ENCODE peak calls at places on chromosomes 5 and 9, in six cellular contexts. J is endodermal cell, P is mucosa of descending colon, Z is heart right ventricle, V is SK-N-SH, K is psoas muscle. U is an unnamed sample. For H3K4me1, the result is how much of the 10 kb centered on the place peaks cover.

GRCh38 chr5:168603776-168604175 is 24.6 kb upstream of the PANK3 start:
- DNase-seq in J (peak), P (peak), Z (no peak), V (no peak), K (no peak), U (no peak)

GRCh38 chr9:114813717-114814418 is 8.0 kb upstream of the TNFSF15 start:
- DNase-seq in J (no peak), P (no peak), Z (no peak), V (no peak), K (no peak), U (no peak)

GRCh38 chr5:142770650-142771609 is 753 bp downstream of the ARHGAP26 start:
- DNase-seq in J (peak), P (peak), Z (peak), V (peak), K (peak), U (peak)

GRCh38 chr5:149747141-149747832 is 17.2 kb downstream of the PPARGC1B start:
- DNase-seq in J (peak), P (peak), Z (peak), V (no peak), K (peak), U (no peak)

GRCh38 chr5:76521240-76521758 is 101.9 kb downstream of the F2RL2 start:
- DNase-seq in J (no peak), P (no peak), Z (no peak), V (no peak), K (no peak), U (no peak)

GRCh38 chr5:74272831-74273545 is 367.5 kb downstream of the ENC1 start:
- DNase-seq in J (no peak), P (no peak), Z (no peak), V (no peak), K (no peak), U (peak)

GRCh38 chr9:127521919-127522304 is 70.6 kb downstream of the LRSAM1 start:
- DNase-seq in J (no peak), P (peak), Z (peak), V (no peak), K (no peak), U (no peak)

GRCh38 chr9:105244996-105245719 is 707 bp downstream of the SLC44A1 start:
- DNase-seq in J (peak), P (peak), Z (peak), V (peak), K (peak), U (peak)

GRCh38 chr5:145887976-145888574 is 15.3 kb upstream of the GRXCR2 start:
- DNase-seq in J (peak), P (peak), Z (no peak), V (peak), K (no peak), U (peak)

GRCh38 chr5:2149196-2149541 is 266.4 kb upstream of the IRX4 start:
- DNase-seq in J (peak), P (no peak), Z (no peak), V (no peak), K (no peak), U (peak)

GRCh38 chr9:132185164-132186009 is 23.5 kb downstream of the NTNG2 start:
- DNase-seq in J (peak), P (no peak), Z (no peak), V (no peak), K (no peak), U (no peak)

GRCh38 chr5:171537463-171537862 is 118.0 kb downstream of the FGF18 start:
- DNase-seq in J (no peak), P (no peak), Z (no peak), V (no peak), K (no peak), U (no peak)

GRCh38 chr5:179716286-179716685 is 16.3 kb upstream of the MAML1 start:
- DNase-seq in J (no peak), P (no peak), Z (no peak), V (no peak), K (no peak), U (no peak)

GRCh38 chr5:105506692-105507277 is 1944.2 kb upstream of the NUDT12 start:
- DNase-seq in J (peak), P (no peak), Z (no peak), V (no peak), K (no peak), U (no peak)

GRCh38 chr5:133884525-133885311 is 83.7 kb downstream of the C5orf15 start:
- DNase-seq in J (no peak), P (no peak), Z (no peak), V (no peak), K (no peak), U (no peak)

DNA sequence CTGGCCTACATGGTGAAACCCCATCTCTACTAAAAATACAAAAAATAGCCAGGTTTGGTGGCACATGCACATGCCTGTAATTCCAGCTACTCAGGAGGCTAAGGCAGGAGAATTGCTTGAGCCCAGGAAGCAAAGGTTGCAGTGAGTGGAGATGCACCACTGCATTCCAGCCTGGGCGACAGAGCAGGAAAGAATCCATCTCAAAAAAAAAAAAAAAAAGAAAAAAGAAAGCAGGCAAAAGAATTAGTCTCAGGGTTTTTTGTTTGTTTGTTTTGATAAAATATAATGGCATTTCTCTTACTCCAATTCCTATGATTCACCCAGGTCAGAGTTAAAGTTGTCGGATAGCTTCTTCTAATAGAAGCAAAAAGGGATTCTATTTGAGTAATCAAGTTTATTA is 67.0 kb upstream of the ATG10 start:
- DNase-seq in J (peak), P (no peak), Z (no peak), V (no peak), K (no peak), U (no peak)
- H3K4me1 ChIP-seq in J (under half), P (under half), Z (under half), V (under half), K (under half), U (under half)

GRCh38 chr5:177430972-177431316 is 4.5 kb downstream of the GRK6 start:
- DNase-seq in J (no peak), P (no peak), Z (no peak), V (no peak), K (no peak), U (no peak)
- H3K4me1 ChIP-seq in J (under half), P (under half), Z (under half), V (under half), K (under half), U (under half)

GRCh38 chr5:95080456-95080855 is 204.4 kb downstream of the MCTP1 start:
- DNase-seq in J (no peak), P (no peak), Z (no peak), V (no peak), K (no peak), U (no peak)
- H3K4me1 ChIP-seq in J (under half), P (under half), Z (under half), V (under half), K (under half), U (under half)

DNA sequence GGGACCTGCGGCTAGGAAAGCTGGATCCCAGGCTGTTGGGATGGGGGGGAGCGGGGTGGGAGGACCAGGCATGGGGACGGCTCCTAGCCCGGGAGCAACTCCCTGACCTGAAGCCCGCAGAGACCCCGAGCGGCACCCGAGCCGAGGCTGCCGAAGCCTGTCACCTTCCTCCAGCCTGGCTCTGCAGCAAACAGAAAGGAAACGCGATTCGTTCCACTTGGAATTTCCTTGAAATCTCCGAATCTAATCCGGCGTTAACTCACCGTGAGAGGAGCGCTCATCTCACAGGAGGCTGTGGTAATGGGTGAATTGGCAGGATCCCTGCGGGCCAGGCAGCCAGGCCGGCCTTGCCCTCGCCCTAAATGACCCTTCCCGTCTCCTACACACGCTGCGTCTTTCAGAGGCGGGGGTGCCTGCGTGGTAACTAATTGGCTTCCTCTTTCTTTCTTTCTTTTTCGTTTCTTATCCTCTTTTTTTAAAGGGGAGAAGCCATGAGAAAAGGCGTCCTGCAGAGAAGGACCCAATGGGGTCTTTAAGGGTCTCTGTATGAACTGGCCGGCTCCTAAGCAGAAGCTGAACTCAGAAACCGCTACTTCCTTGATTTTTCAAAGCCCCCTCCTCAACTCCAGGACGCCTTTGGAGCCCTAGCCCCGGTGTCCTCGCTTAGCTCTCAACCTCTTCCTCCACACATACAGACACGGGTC is 8.5 kb downstream of the PAX5 start:
- DNase-seq in J (peak), P (no peak), Z (no peak), V (no peak), K (no peak), U (no peak)
- H3K4me1 ChIP-seq in J (under half), P (under half), Z (under half), V (under half), K (under half), U (under half)

DNA sequence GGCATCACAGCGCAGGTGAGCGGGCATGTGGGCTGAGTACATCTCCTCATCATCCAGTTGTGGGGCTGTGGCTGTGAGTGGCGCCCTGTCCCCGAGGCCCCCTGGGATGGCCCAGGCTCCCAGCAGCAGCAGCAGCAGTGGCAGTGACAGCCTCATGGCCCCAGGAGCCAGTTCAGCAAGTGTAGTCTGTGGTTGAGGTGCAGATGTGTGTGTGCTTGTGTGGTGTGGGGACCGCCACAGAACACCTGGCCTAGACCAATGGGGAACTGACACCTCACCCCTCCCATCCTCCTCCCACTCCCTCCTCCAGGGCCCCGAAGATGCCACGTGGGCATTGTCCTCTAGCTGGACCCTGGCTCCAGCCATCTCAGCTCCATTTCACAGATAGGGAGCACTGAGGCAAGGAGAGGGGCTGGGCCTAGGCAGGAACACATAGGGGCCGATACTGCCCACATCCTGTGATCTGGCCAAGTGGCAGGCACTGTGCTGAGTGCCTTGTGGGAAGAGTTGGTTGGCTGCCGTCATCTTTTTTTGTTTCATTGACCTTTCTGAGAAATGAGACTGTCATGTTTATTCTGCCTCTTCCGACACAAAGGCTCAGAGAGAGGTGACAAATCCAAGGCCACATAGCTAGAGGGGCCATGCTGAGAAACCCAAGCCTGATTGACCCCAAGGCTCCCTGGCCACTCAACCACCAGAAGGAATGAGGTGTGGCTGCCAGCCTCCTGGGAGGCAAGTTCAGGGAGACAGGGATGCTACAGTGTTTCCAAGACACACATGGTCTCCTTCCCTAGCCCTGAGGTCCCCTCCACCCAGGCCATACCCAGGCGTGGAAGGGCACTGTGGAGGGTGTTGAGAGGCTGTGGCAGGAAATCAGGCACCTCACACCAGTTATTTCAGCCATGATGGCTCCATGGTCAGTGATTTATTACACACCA is at the start of gene MZB1:
- DNase-seq in J (peak), P (peak), Z (no peak), V (no peak), K (no peak), U (peak)
- H3K4me1 ChIP-seq in J (under half), P (half or more), Z (half or more), V (under half), K (under half), U (under half)

GRCh38 chr5:132474881-132475511 is 15.6 kb downstream of the IRF1 start:
- DNase-seq in J (peak), P (peak), Z (no peak), V (no peak), K (no peak), U (no peak)
- H3K4me1 ChIP-seq in J (under half), P (under half), Z (half or more), V (under half), K (under half), U (under half)

U was measured in adrenal gland.